ENCODE peak calls at places on chromosome 4, in four cellular contexts. C, P, W and I are unnamed samples.
A peak's percentile ranks its signal among the peaks of the same experiment; 100 is the strongest.

GRCh38 chr4:8580321-8581093 is at the start of gene GPR78:
- DNase-seq in C (peak; percentile 71), W (peak; percentile 83), P (no peak), I (no peak)

GRCh38 chr4:177236889-177237288 is 72.8 kb upstream of the NEIL3 start:
- DNase-seq in P (no peak), W (no peak), C (no peak), I (no peak)

GRCh38 chr4:174579421-174579820 is 57.1 kb upstream of the HPGD start:
- DNase-seq in W (no peak), P (no peak), C (no peak), I (no peak)

GRCh38 chr4:75715105-75715799 is 9.1 kb upstream of the USO1 start:
- DNase-seq in C (peak; percentile 79), W (no peak), P (no peak), I (no peak)

GRCh38 chr4:10089346-10089745 is 27.3 kb downstream of the WDR1 start:
- DNase-seq in W (peak; percentile 83), C (peak; percentile 39), P (peak; percentile 44), I (peak; percentile 7)

GRCh38 chr4:8199594-8200301 is 658 bp downstream of the SH3TC1 start:
- DNase-seq in P (no peak), C (no peak), W (peak; percentile 84), I (no peak)

GRCh38 chr4:22473268-22473667 is 42.6 kb downstream of the ADGRA3 start:
- DNase-seq in W (no peak), P (no peak), C (peak; percentile 71), I (no peak)

GRCh38 chr4:113781439-113782040 is 20.0 kb upstream of the CAMK2D start:
- DNase-seq in W (no peak), C (peak; percentile 56), P (peak; percentile 79), I (no peak)

GRCh38 chr4:26223160-26223559 is 97.7 kb upstream of the RBPJ start:
- DNase-seq in P (no peak), C (peak; percentile 73), W (no peak), I (no peak)

GRCh38 chr4:38872620-38873019 is 5.0 kb downstream of the FAM114A1 start:
- DNase-seq in W (no peak), P (no peak), C (peak; percentile 90), I (peak; percentile 88)

GRCh38 chr4:134470544-134470943 is 269.0 kb upstream of the PABPC4L start:
- DNase-seq in C (no peak), W (no peak), P (peak; percentile 58), I (peak; percentile 16)

GRCh38 chr4:24598025-24598424 is 13.7 kb upstream of the DHX15 start:
- DNase-seq in P (no peak), C (no peak), W (peak; percentile 83), I (peak; percentile 60)

GRCh38 chr4:7901274-7901845 is 38.3 kb downstream of the AFAP1 start:
- DNase-seq in P (no peak), W (no peak), C (no peak), I (no peak)

GRCh38 chr4:8534129-8534528 is 46.1 kb upstream of the GPR78 start:
- DNase-seq in C (no peak), P (no peak), W (no peak), I (no peak)

GRCh38 chr4:137198791-137199190 is 333.5 kb downstream of the PCDH18 start:
- DNase-seq in P (no peak), W (no peak), C (no peak), I (no peak)
- H3K9ac ChIP-seq in P (no peak overlapping the region), W (no peak overlapping the region), C (no peak overlapping the region), I (no peak overlapping the region)

DNA sequence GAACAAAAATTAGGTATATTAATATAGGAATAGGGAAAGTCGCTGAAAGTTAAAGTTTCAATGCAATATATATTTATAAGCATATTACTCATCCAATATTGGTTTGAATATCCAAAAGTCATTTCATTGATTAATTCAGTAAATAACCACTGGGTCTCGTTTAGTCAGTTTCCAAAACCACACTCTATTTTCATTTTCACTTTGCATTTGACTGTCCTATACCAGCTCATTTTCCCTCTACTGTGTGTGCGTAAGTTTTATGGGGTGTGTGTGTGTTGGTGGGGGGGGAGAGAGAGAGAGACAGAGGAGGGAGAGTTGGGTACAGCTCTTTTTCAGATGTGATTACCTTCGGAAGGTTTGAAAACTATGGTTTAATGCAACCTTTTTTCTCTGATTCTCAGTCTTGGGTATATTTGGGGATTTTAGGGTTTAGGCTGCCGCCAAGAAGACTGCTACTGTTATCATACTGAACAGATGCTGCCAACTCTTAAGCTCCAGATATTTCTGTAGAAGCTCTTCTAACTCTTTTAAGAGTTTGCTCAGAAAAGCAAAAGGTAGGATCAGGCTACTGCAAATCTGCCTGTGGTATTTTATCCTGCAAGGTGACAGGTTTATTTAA is 1427.4 kb downstream of the PCDH7 start:
- DNase-seq in C (no peak), W (no peak), P (no peak), I (no peak)
- H3K4me3 ChIP-seq in C (no peak overlapping the region), W (no peak overlapping the region), P (no peak overlapping the region), I (no peak overlapping the region)

GRCh38 chr4:89111833-89112563 is 665 bp downstream of the TIGD2 start:
- DNase-seq in W (no peak), C (peak; percentile 94), P (peak; percentile 14), I (peak; percentile 97)

GRCh38 chr4:89108068-89108467 is 3.3 kb upstream of the TIGD2 start:
- DNase-seq in C (no peak), W (no peak), P (no peak), I (no peak)

GRCh38 chr4:89110986-89111832 is at the start of gene TIGD2:
- DNase-seq in P (peak; percentile 94), W (peak; percentile 97), C (peak; percentile 96), I (peak; percentile 69)

GRCh38 chr4:89109841-89110540 is 1.3 kb upstream of the TIGD2 start:
- DNase-seq in P (no peak), W (no peak), C (peak; percentile 12), I (no peak)

GRCh38 chr4:89110541-89110985 is 770 bp upstream of the TIGD2 start:
- DNase-seq in P (no peak), C (no peak), W (no peak), I (no peak)
- H3K9ac ChIP-seq in P (peak overlapping the region; percentile 65), C (peak overlapping the region; percentile 81), W (peak overlapping the region; percentile 43), I (peak overlapping the region; percentile 44)

GRCh38 chr4:140092094-140092820 is 61.7 kb downstream of the MAML3 start:
- DNase-seq in P (no peak), C (peak; percentile 58), W (peak; percentile 73), I (no peak)
- H3K4me3 ChIP-seq in P (no peak overlapping the region), C (peak overlapping the region; percentile 75), W (peak overlapping the region; percentile 35), I (no peak overlapping the region)

GRCh38 chr4:6270691-6271121 is 1.1 kb downstream of the WFS1 start:
- DNase-seq in P (no peak), W (peak; percentile 63), C (peak; percentile 46), I (no peak)

GRCh38 chr4:6271206-6271605 is 1.6 kb downstream of the WFS1 start:
- DNase-seq in P (no peak), W (no peak), C (no peak), I (no peak)

GRCh38 chr4:6269400-6269650 is 325 bp upstream of the WFS1 start:
- DNase-seq in P (no peak), C (no peak), W (no peak), I (no peak)

GRCh38 chr4:6268650-6269399 is 825 bp upstream of the WFS1 start:
- DNase-seq in P (peak; percentile 46), W (peak; percentile 61), C (no peak), I (no peak)

GRCh38 chr4:6269651-6270511 is at the start of gene WFS1:
- DNase-seq in W (peak; percentile 100), C (peak; percentile 99), P (peak; percentile 96), I (peak; percentile 94)
- H3K9ac ChIP-seq in W (peak within 1 kb of the TSS; percentile 74), C (peak within 1 kb of the TSS; percentile 84), P (peak within 1 kb of the TSS; percentile 65), I (peak within 1 kb of the TSS; percentile 93)

GRCh38 chr4:184568770-184569169 is 80.5 kb downstream of the CASP3 start:
- DNase-seq in W (no peak), P (no peak), C (no peak), I (no peak)
- H3K4me3 ChIP-seq in W (no peak overlapping the region), P (no peak overlapping the region), C (no peak overlapping the region), I (no peak overlapping the region)

DNA sequence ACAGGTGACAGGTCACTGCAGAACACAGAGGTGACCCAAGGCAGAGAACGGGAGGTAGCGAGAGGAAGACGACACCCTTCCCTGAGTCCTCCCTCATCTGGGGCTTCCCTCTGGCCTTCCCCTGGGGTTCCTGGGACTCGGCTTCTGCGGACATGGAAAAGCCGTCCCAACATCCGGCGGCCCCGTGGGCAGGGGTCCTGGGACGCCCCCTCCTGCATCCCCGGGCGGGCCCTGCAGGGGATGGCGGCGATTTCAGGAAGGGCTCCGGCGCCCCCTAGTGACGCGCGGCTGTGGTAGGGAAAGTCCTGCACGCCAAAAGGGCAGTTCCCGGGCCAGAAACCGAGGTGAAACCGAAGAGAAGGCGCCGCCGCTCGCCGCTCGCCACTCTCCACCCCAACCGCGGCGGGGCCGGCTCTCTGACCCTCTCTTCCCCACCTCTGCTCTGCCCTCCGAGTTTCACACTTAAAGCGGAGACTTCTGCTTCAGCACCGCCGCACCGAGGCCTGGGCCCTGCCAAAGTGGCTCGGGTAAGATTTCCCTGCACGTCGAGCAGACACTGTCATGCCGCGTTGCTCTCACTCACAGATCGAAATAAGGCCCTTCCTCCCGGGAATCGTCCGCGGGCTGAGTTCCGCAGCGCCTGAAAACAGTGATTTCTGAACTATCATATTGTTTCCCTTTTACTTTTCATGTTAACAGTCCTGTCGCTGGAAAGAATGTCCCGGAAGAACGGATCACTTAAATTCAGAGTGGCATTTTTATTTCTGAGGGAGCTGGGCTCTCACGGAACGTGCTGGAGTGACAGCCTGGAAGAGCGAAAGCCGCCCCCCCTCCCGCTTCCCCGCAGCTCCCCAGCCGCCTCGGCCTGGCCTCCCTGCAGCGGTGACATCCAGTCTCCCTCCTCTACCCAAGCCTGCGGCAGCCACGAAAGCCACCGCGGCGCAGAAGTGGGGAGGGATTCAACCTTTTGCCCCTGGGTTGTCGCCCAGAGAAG is 110.6 kb downstream of the DCTD start:
- DNase-seq in W (peak; percentile 87), P (peak; percentile 66), C (peak; percentile 85), I (peak; percentile 35)
- H3K9ac ChIP-seq in W (peak overlapping the region; percentile 72), P (no peak overlapping the region), C (peak overlapping the region; percentile 59), I (peak overlapping the region; percentile 39)

GRCh38 chr4:112706840-112707207 is 69.9 kb downstream of the LARP7 start:
- DNase-seq in C (no peak), W (no peak), P (no peak), I (no peak)
- H3K4me3 ChIP-seq in C (peak overlapping the region; percentile 69), W (peak overlapping the region; percentile 66), P (peak overlapping the region; percentile 63), I (no peak overlapping the region)